ENCODE peak calls at places on chromosomes 5 and 9, in seven cellular contexts. One of them, this sample, is unnamed.

GRCh38 chr9:35811364-35812024 is 568 bp downstream of the SPAG8 start:
- DNase-seq in fibroblast of lung: no peak
- DNase-seq in cardiac muscle cell: no peak
- DNase-seq in upper lobe of right lung: no peak
- DNase-seq in gastrocnemius medialis: peak; percentile 31
- DNase-seq in astrocyte: no peak
- DNase-seq in heart right ventricle: peak; percentile 39
- DNase-seq in this sample: no peak

GRCh38 chr5:109903061-109903460 is 213.3 kb downstream of the MAN2A1 start:
- DNase-seq in fibroblast of lung: no peak
- DNase-seq in cardiac muscle cell: no peak
- DNase-seq in gastrocnemius medialis: no peak
- DNase-seq in upper lobe of right lung: no peak
- DNase-seq in astrocyte: no peak
- DNase-seq in heart right ventricle: no peak
- DNase-seq in this sample: no peak

GRCh38 chr9:99977042-99977792 is 70.8 kb downstream of the STX17 start:
- DNase-seq in astrocyte: no peak
- DNase-seq in upper lobe of right lung: no peak
- DNase-seq in fibroblast of lung: no peak
- DNase-seq in heart right ventricle: no peak
- DNase-seq in gastrocnemius medialis: no peak
- DNase-seq in cardiac muscle cell: no peak
- DNase-seq in this sample: peak; percentile 35

GRCh38 chr5:32251864-32252458 is 60.8 kb downstream of the MTMR12 start:
- DNase-seq in upper lobe of right lung: no peak
- DNase-seq in astrocyte: no peak
- DNase-seq in gastrocnemius medialis: no peak
- DNase-seq in heart right ventricle: no peak
- DNase-seq in cardiac muscle cell: no peak
- DNase-seq in fibroblast of lung: peak; percentile 24
- DNase-seq in this sample: no peak

GRCh38 chr5:43121565-43122484 is 1.1 kb downstream of the ZNF131 start:
- DNase-seq in heart right ventricle: no peak
- DNase-seq in gastrocnemius medialis: peak; percentile 30
- DNase-seq in upper lobe of right lung: no peak
- DNase-seq in astrocyte: peak; percentile 60
- DNase-seq in fibroblast of lung: peak; percentile 73
- DNase-seq in cardiac muscle cell: peak; percentile 45
- DNase-seq in this sample: peak; percentile 24

GRCh38 chr9:22142681-22143080 is 133.6 kb upstream of the CDKN2B start:
- DNase-seq in upper lobe of right lung: no peak
- DNase-seq in gastrocnemius medialis: no peak
- DNase-seq in fibroblast of lung: peak; percentile 65
- DNase-seq in heart right ventricle: no peak
- DNase-seq in astrocyte: peak; percentile 69
- DNase-seq in cardiac muscle cell: no peak
- DNase-seq in this sample: peak; percentile 43

GRCh38 chr9:85258823-85259370 is 482.9 kb downstream of the AGTPBP1 start:
- DNase-seq in heart right ventricle: peak; percentile 24
- DNase-seq in astrocyte: peak; percentile 64
- DNase-seq in gastrocnemius medialis: peak; percentile 23
- DNase-seq in fibroblast of lung: peak; percentile 17
- DNase-seq in upper lobe of right lung: no peak
- DNase-seq in cardiac muscle cell: peak; percentile 77
- DNase-seq in this sample: peak; percentile 45

GRCh38 chr5:16552666-16553343 is 64.0 kb downstream of the RETREG1 start:
- DNase-seq in cardiac muscle cell: peak; percentile 89
- DNase-seq in fibroblast of lung: peak; percentile 57
- DNase-seq in astrocyte: peak; percentile 50
- DNase-seq in heart right ventricle: peak; percentile 74
- DNase-seq in upper lobe of right lung: peak; percentile 79
- DNase-seq in gastrocnemius medialis: peak; percentile 86
- DNase-seq in this sample: no peak

GRCh38 chr5:170011751-170012150 is 31.5 kb upstream of the INSYN2B start:
- DNase-seq in fibroblast of lung: no peak
- DNase-seq in gastrocnemius medialis: no peak
- DNase-seq in upper lobe of right lung: no peak
- DNase-seq in cardiac muscle cell: no peak
- DNase-seq in astrocyte: no peak
- DNase-seq in heart right ventricle: no peak
- DNase-seq in this sample: peak; percentile 9

GRCh38 chr5:31678180-31678579 is 39.2 kb downstream of the PDZD2 start:
- DNase-seq in astrocyte: no peak
- DNase-seq in upper lobe of right lung: no peak
- DNase-seq in gastrocnemius medialis: peak; percentile 27
- DNase-seq in cardiac muscle cell: no peak
- DNase-seq in fibroblast of lung: no peak
- DNase-seq in heart right ventricle: peak; percentile 21
- DNase-seq in this sample: no peak

GRCh38 chr5:33167541-33167940 is 273.2 kb upstream of the TARS1 start:
- DNase-seq in cardiac muscle cell: no peak
- DNase-seq in gastrocnemius medialis: no peak
- DNase-seq in upper lobe of right lung: no peak
- DNase-seq in fibroblast of lung: no peak
- DNase-seq in heart right ventricle: no peak
- DNase-seq in astrocyte: peak; percentile 44
- DNase-seq in this sample: no peak

GRCh38 chr5:103005276-103005675 is 114.7 kb downstream of the GIN1 start:
- DNase-seq in astrocyte: no peak
- DNase-seq in cardiac muscle cell: no peak
- DNase-seq in gastrocnemius medialis: no peak
- DNase-seq in heart right ventricle: no peak
- DNase-seq in fibroblast of lung: no peak
- DNase-seq in upper lobe of right lung: no peak
- DNase-seq in this sample: no peak

GRCh38 chr5:4124201-4124852 is 528.7 kb downstream of the IRX1 start:
- DNase-seq in fibroblast of lung: no peak
- DNase-seq in gastrocnemius medialis: no peak
- DNase-seq in heart right ventricle: no peak
- DNase-seq in cardiac muscle cell: no peak
- DNase-seq in astrocyte: no peak
- DNase-seq in upper lobe of right lung: no peak
- DNase-seq in this sample: no peak

GRCh38 chr9:70556736-70557135 is 142.3 kb upstream of the KLF9 start:
- DNase-seq in heart right ventricle: no peak
- DNase-seq in cardiac muscle cell: no peak
- DNase-seq in astrocyte: no peak
- DNase-seq in upper lobe of right lung: no peak
- DNase-seq in fibroblast of lung: peak; percentile 39
- DNase-seq in gastrocnemius medialis: no peak
- DNase-seq in this sample: no peak

GRCh38 chr5:56829137-56829536 is 13.8 kb downstream of the MAP3K1 start:
- DNase-seq in heart right ventricle: no peak
- DNase-seq in upper lobe of right lung: no peak
- DNase-seq in cardiac muscle cell: no peak
- DNase-seq in astrocyte: peak; percentile 26
- DNase-seq in gastrocnemius medialis: no peak
- DNase-seq in fibroblast of lung: no peak
- DNase-seq in this sample: no peak

GRCh38 chr5:78509884-78510769 is 138.4 kb downstream of the LHFPL2 start:
- DNase-seq in gastrocnemius medialis: peak; percentile 68
- DNase-seq in fibroblast of lung: no peak
- DNase-seq in astrocyte: no peak
- DNase-seq in heart right ventricle: peak; percentile 81
- DNase-seq in upper lobe of right lung: peak; percentile 90
- DNase-seq in cardiac muscle cell: peak; percentile 77
- DNase-seq in this sample: no peak

GRCh38 chr9:96411129-96411820 is 6.9 kb downstream of the ZNF367 start:
- DNase-seq in heart right ventricle: no peak
- DNase-seq in astrocyte: no peak
- DNase-seq in upper lobe of right lung: no peak
- DNase-seq in fibroblast of lung: no peak
- DNase-seq in gastrocnemius medialis: no peak
- DNase-seq in cardiac muscle cell: no peak
- DNase-seq in this sample: no peak

GRCh38 chr5:145887217-145887616 is 14.4 kb upstream of the GRXCR2 start:
- DNase-seq in astrocyte: no peak
- DNase-seq in fibroblast of lung: peak; percentile 11
- DNase-seq in cardiac muscle cell: no peak
- DNase-seq in gastrocnemius medialis: no peak
- DNase-seq in upper lobe of right lung: no peak
- DNase-seq in heart right ventricle: no peak
- DNase-seq in this sample: no peak

GRCh38 chr5:84605246-84605645 is 220.6 kb upstream of the EDIL3 start:
- DNase-seq in heart right ventricle: no peak
- DNase-seq in fibroblast of lung: no peak
- DNase-seq in gastrocnemius medialis: no peak
- DNase-seq in cardiac muscle cell: no peak
- DNase-seq in upper lobe of right lung: no peak
- DNase-seq in astrocyte: no peak
- DNase-seq in this sample: no peak

GRCh38 chr5:134371834-134372340 is 518 bp downstream of the UBE2B start:
- DNase-seq in gastrocnemius medialis: peak; percentile 93
- DNase-seq in astrocyte: peak; percentile 27
- DNase-seq in upper lobe of right lung: peak; percentile 77
- DNase-seq in heart right ventricle: peak; percentile 62
- DNase-seq in cardiac muscle cell: peak; percentile 91
- DNase-seq in fibroblast of lung: peak; percentile 51
- DNase-seq in this sample: no peak

GRCh38 chr9:130732793-130733221 is 39.2 kb downstream of the EXOSC2 start:
- DNase-seq in heart right ventricle: no peak
- DNase-seq in upper lobe of right lung: no peak
- DNase-seq in fibroblast of lung: peak; percentile 29
- DNase-seq in astrocyte: no peak
- DNase-seq in gastrocnemius medialis: no peak
- DNase-seq in cardiac muscle cell: no peak
- DNase-seq in this sample: no peak

GRCh38 chr9:7196467-7196866 is 438.7 kb downstream of the KDM4C start:
- DNase-seq in astrocyte: no peak
- DNase-seq in gastrocnemius medialis: no peak
- DNase-seq in upper lobe of right lung: no peak
- DNase-seq in cardiac muscle cell: no peak
- DNase-seq in heart right ventricle: no peak
- DNase-seq in fibroblast of lung: no peak
- DNase-seq in this sample: no peak

GRCh38 chr5:111998871-111999270 is 241.9 kb upstream of the NREP start:
- DNase-seq in heart right ventricle: no peak
- DNase-seq in astrocyte: no peak
- DNase-seq in gastrocnemius medialis: no peak
- DNase-seq in cardiac muscle cell: no peak
- DNase-seq in upper lobe of right lung: no peak
- DNase-seq in fibroblast of lung: no peak
- DNase-seq in this sample: peak; percentile 59
- H3K4me1 ChIP-seq in heart right ventricle: no peaks in the 10 kb centered on the region
- H3K4me1 ChIP-seq in astrocyte: peaks cover 32% of the 10 kb centered on the region
- H3K4me1 ChIP-seq in gastrocnemius medialis: no peaks in the 10 kb centered on the region
- H3K4me1 ChIP-seq in cardiac muscle cell: no peaks in the 10 kb centered on the region
- H3K4me1 ChIP-seq in upper lobe of right lung: no peaks in the 10 kb centered on the region
- H3K4me1 ChIP-seq in fibroblast of lung: peaks cover 10% of the 10 kb centered on the region
- H3K4me1 ChIP-seq in this sample: peaks cover 23% of the 10 kb centered on the region

GRCh38 chr5:159058928-159059636 is 40.6 kb downstream of the EBF1 start:
- DNase-seq in cardiac muscle cell: no peak
- DNase-seq in astrocyte: no peak
- DNase-seq in fibroblast of lung: no peak
- DNase-seq in gastrocnemius medialis: no peak
- DNase-seq in upper lobe of right lung: no peak
- DNase-seq in heart right ventricle: no peak
- DNase-seq in this sample: no peak

GRCh38 chr5:159061834-159062530 is 37.7 kb downstream of the EBF1 start:
- DNase-seq in gastrocnemius medialis: no peak
- DNase-seq in upper lobe of right lung: no peak
- DNase-seq in cardiac muscle cell: no peak
- DNase-seq in astrocyte: no peak
- DNase-seq in fibroblast of lung: no peak
- DNase-seq in heart right ventricle: no peak
- DNase-seq in this sample: no peak

GRCh38 chr5:159057426-159057825 is 42.3 kb downstream of the EBF1 start:
- DNase-seq in cardiac muscle cell: no peak
- DNase-seq in astrocyte: no peak
- DNase-seq in fibroblast of lung: no peak
- DNase-seq in upper lobe of right lung: no peak
- DNase-seq in gastrocnemius medialis: no peak
- DNase-seq in heart right ventricle: no peak
- DNase-seq in this sample: no peak

GRCh38 chr5:159059722-159060121 is 40.0 kb downstream of the EBF1 start:
- DNase-seq in fibroblast of lung: no peak
- DNase-seq in heart right ventricle: no peak
- DNase-seq in astrocyte: no peak
- DNase-seq in gastrocnemius medialis: no peak
- DNase-seq in upper lobe of right lung: no peak
- DNase-seq in cardiac muscle cell: no peak
- DNase-seq in this sample: no peak

DNA sequence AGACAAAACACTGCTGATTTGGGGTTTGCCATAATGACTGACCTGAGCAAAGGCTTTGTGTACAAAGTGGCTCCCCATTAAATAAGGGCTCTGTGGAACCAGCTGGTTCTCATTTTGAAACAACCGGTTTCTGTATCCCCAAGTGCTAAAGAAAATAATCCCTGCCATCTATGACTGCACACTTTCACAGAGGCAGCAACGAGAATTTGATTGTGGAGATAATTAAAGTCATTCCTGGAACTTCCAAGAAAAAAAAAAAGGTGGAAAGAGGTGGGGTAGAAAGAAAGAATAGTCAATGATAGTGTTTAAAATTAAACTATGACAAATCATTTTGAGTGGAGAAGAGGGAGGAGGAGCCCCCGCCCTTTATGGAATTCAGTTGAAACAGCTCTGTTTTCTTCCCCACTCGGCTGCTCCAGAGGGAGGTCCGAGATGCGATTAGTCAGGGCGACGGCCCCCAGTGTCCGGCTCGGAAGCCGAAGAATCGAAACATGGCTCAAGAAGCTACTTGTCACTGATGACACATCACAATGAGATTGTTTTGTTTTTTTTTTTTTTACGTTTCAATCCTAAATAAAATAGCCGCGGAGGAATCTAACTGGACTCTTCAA is 38.4 kb downstream of the EBF1 start:
- DNase-seq in heart right ventricle: peak; percentile 52
- DNase-seq in upper lobe of right lung: no peak
- DNase-seq in gastrocnemius medialis: peak; percentile 30
- DNase-seq in astrocyte: peak; percentile 77
- DNase-seq in cardiac muscle cell: no peak
- DNase-seq in fibroblast of lung: peak; percentile 62
- DNase-seq in this sample: no peak
- H3K4me1 ChIP-seq in heart right ventricle: peaks cover 22% of the 10 kb centered on the region
- H3K4me1 ChIP-seq in upper lobe of right lung: no peaks in the 10 kb centered on the region
- H3K4me1 ChIP-seq in gastrocnemius medialis: peaks cover 5% of the 10 kb centered on the region
- H3K4me1 ChIP-seq in astrocyte: peaks cover 28% of the 10 kb centered on the region
- H3K4me1 ChIP-seq in cardiac muscle cell: no peaks in the 10 kb centered on the region
- H3K4me1 ChIP-seq in fibroblast of lung: peaks cover 8% of the 10 kb centered on the region
- H3K4me1 ChIP-seq in this sample: no peaks in the 10 kb centered on the region

GRCh38 chr9:134661791-134662142 is 20.2 kb downstream of the COL5A1 start:
- DNase-seq in upper lobe of right lung: peak; percentile 37
- DNase-seq in fibroblast of lung: no peak
- DNase-seq in gastrocnemius medialis: no peak
- DNase-seq in cardiac muscle cell: no peak
- DNase-seq in heart right ventricle: no peak
- DNase-seq in astrocyte: peak; percentile 78
- DNase-seq in this sample: peak; percentile 31
- H3K4me1 ChIP-seq in upper lobe of right lung: peaks cover 11% of the 10 kb centered on the region
- H3K4me1 ChIP-seq in fibroblast of lung: peaks cover 38% of the 10 kb centered on the region
- H3K4me1 ChIP-seq in gastrocnemius medialis: no peaks in the 10 kb centered on the region
- H3K4me1 ChIP-seq in cardiac muscle cell: peaks cover 56% of the 10 kb centered on the region
- H3K4me1 ChIP-seq in heart right ventricle: peaks cover 24% of the 10 kb centered on the region
- H3K4me1 ChIP-seq in astrocyte: peaks cover 41% of the 10 kb centered on the region
- H3K4me1 ChIP-seq in this sample: peaks cover 4% of the 10 kb centered on the region

DNA sequence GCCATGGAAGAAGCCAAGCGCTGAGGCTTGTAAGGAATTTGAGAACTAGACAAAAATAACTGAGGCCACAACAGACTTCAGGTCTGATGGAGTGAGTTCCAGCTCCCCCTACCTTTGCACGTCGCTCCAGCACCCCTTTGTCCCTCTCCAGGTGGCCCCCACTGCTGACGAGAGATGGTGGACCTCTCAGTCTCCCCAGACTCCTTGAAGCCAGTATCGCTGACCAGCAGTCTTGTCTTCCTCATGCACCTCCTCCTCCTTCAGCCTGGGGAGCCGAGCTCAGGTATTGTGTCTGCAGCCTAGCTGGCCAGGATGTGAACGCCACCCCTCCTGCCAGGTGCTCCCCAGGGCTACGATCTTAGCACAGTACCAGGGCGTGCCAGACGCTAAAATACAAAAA is 5.2 kb downstream of the BTNL9 start:
- DNase-seq in fibroblast of lung: no peak
- DNase-seq in gastrocnemius medialis: no peak
- DNase-seq in astrocyte: no peak
- DNase-seq in heart right ventricle: no peak
- DNase-seq in upper lobe of right lung: no peak
- DNase-seq in cardiac muscle cell: no peak
- DNase-seq in this sample: no peak
- H3K4me1 ChIP-seq in fibroblast of lung: no peaks in the 10 kb centered on the region
- H3K4me1 ChIP-seq in gastrocnemius medialis: no peaks in the 10 kb centered on the region
- H3K4me1 ChIP-seq in astrocyte: no peaks in the 10 kb centered on the region
- H3K4me1 ChIP-seq in heart right ventricle: peaks cover 9% of the 10 kb centered on the region
- H3K4me1 ChIP-seq in upper lobe of right lung: no peaks in the 10 kb centered on the region
- H3K4me1 ChIP-seq in cardiac muscle cell: no peaks in the 10 kb centered on the region
- H3K4me1 ChIP-seq in this sample: no peaks in the 10 kb centered on the region

This sample was measured in foreskin keratinocyte.